ENCODE peak calls at places on chromosomes 1 and 21, in six cellular contexts. M is RWPE2, R is sigmoid colon, W is heart right ventricle, E is HCT116, P is left ventricle myocardium inferior. Y is an unnamed sample.

GRCh38 chr1:46549697-46550681 is 1.5 kb downstream of the KNCN start:
- DNase-seq in M (peak), R (no peak), W (no peak), E (no peak), P (no peak), Y (no peak)

GRCh38 chr1:60903591-60903990 is 178.8 kb upstream of the NFIA start:
- DNase-seq in M (no peak), R (peak), W (peak), E (no peak), P (peak), Y (peak)

GRCh38 chr21:26686278-26686677 is 113.2 kb upstream of the CYYR1 start:
- DNase-seq in M (no peak), R (no peak), W (no peak), E (no peak), P (no peak), Y (peak)

GRCh38 chr1:10897981-10898728 is 101.7 kb upstream of the CASZ1 start:
- DNase-seq in M (no peak), R (no peak), W (no peak), E (no peak), P (no peak), Y (no peak)

GRCh38 chr1:211169353-211169752 is 35.4 kb upstream of the KCNH1 start:
- DNase-seq in M (no peak), R (no peak), W (no peak), E (no peak), P (no peak), Y (no peak)

GRCh38 chr1:112707217-112708001 is 482 bp upstream of the RHOC start:
- DNase-seq in M (peak), R (peak), W (peak), E (peak), P (peak), Y (peak)

GRCh38 chr21:43866233-43866632 is 1.2 kb downstream of the AGPAT3 start:
- DNase-seq in M (no peak), R (peak), W (peak), E (no peak), P (peak), Y (peak)

GRCh38 chr1:159211331-159212136 is 6.9 kb downstream of the ACKR1 start:
- DNase-seq in M (no peak), R (no peak), W (no peak), E (peak), P (no peak), Y (no peak)

GRCh38 chr1:201376464-201377374 is 761 bp downstream of the TNNT2 start:
- DNase-seq in M (no peak), R (no peak), W (no peak), E (peak), P (no peak), Y (peak)

GRCh38 chr1:5099018-5099417 is 444.6 kb downstream of the AJAP1 start:
- DNase-seq in M (no peak), R (no peak), W (no peak), E (no peak), P (no peak), Y (no peak)

GRCh38 chr1:2989976-2990375 is 31.3 kb upstream of the ACTRT2 start:
- DNase-seq in M (peak), R (peak), W (no peak), E (no peak), P (peak), Y (no peak)

GRCh38 chr1:10909697-10910489 is 102.6 kb upstream of the TARDBP start:
- DNase-seq in M (no peak), R (no peak), W (no peak), E (no peak), P (peak), Y (no peak)

GRCh38 chr1:76293831-76294230 is 219.3 kb downstream of the ST6GALNAC3 start:
- DNase-seq in M (no peak), R (no peak), W (no peak), E (no peak), P (no peak), Y (no peak)

GRCh38 chr1:211474426-211474825 is 17.5 kb downstream of the RD3 start:
- DNase-seq in M (no peak), R (no peak), W (no peak), E (no peak), P (no peak), Y (no peak)

GRCh38 chr1:240691521-240692338 is 79.8 kb upstream of the GREM2 start:
- DNase-seq in M (no peak), R (peak), W (peak), E (no peak), P (no peak), Y (peak)

GRCh38 chr1:92577251-92577895 is 90.6 kb upstream of the GFI1 start:
- DNase-seq in M (no peak), R (no peak), W (peak), E (no peak), P (peak), Y (no peak)

GRCh38 chr1:7633521-7634245 is 137.4 kb upstream of the VAMP3 start:
- DNase-seq in M (no peak), R (no peak), W (no peak), E (no peak), P (no peak), Y (no peak)

GRCh38 chr1:155969377-155969791 is 9.0 kb downstream of the ARHGEF2 start:
- DNase-seq in M (no peak), R (no peak), W (no peak), E (no peak), P (no peak), Y (no peak)
- H3K4me3 ChIP-seq in M (no peak), R (no peak), W (no peak), E (no peak), P (peak), Y (no peak)

GRCh38 chr1:55503663-55504305 is 288.6 kb upstream of the USP24 start:
- DNase-seq in M (no peak), R (no peak), W (no peak), E (no peak), P (no peak), Y (no peak)

GRCh38 chr1:55505326-55505725 is 290.2 kb upstream of the USP24 start:
- DNase-seq in M (no peak), R (no peak), W (no peak), E (no peak), P (no peak), Y (no peak)

GRCh38 chr1:55507578-55507931 is 292.4 kb upstream of the USP24 start:
- DNase-seq in M (no peak), R (no peak), W (no peak), E (no peak), P (no peak), Y (no peak)

GRCh38 chr1:55504306-55504706 is 289.1 kb upstream of the USP24 start:
- DNase-seq in M (no peak), R (no peak), W (no peak), E (no peak), P (no peak), Y (no peak)

DNA sequence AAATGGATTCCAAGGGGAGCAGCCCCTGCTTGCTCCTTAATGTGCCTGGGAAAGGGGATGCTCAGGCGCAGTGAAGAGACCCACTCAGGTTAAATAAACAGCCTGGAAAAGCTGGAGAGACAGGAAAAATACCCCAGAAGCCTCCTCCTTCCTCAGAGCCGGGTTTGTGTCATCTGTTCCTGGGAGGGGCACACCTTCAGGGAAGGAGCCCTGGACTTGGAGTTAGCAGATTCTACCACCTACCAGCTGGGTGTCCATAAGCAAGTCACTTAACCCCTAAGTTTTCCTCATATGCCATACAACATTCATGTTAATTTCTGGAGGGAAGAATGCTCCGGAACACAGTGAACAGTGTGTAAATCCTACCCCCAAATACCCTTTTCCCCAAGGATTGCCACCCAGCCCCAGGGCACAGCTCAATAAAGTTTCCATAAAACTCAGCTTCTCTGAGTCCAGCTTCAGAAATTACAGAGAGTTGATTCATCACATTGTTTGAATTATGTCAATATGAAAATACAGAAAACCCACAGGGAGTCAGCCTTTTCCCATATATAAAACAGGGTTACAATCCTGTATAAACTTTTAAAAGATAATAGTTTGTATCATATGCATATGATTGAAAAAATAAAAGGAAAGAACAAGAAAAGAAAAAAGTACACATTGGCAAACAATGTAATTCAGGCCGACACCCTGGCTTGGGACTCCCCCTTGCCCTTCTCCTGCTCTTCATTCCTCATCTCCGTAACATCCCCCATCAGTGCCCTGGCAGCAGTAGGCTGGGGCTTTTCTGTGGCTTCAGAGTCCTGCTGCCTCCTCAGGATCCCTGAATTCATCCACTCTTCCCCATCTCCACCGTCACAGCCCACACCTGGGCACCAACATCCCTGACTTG is 291.8 kb upstream of the USP24 start:
- DNase-seq in M (no peak), R (no peak), W (no peak), E (no peak), P (no peak), Y (no peak)
- TF ChIP-seq CTCF in M (peak), R (no peak), W (no peak), E (no peak), P (no peak), Y (no peak)

GRCh38 chr1:16459503-16459902 is 19.0 kb downstream of the NECAP2 start:
- DNase-seq in M (no peak), R (no peak), W (no peak), E (no peak), P (peak), Y (no peak)

GRCh38 chr1:16462773-16463330 is 22.3 kb downstream of the NECAP2 start:
- DNase-seq in M (no peak), R (peak), W (no peak), E (no peak), P (no peak), Y (no peak)

GRCh38 chr1:16464917-16465625 is 24.5 kb downstream of the NECAP2 start:
- DNase-seq in M (no peak), R (no peak), W (no peak), E (no peak), P (no peak), Y (no peak)

GRCh38 chr1:16458801-16459200 is 18.3 kb downstream of the NECAP2 start:
- DNase-seq in M (no peak), R (peak), W (no peak), E (no peak), P (no peak), Y (no peak)

GRCh38 chr1:16461681-16462080 is 21.2 kb downstream of the NECAP2 start:
- DNase-seq in M (no peak), R (no peak), W (no peak), E (no peak), P (no peak), Y (no peak)
- H3K4me3 ChIP-seq in M (no peak), R (no peak), W (no peak), E (no peak), P (no peak), Y (no peak)

GRCh38 chr1:200131551-200132125 is 104.1 kb downstream of the NR5A2 start:
- DNase-seq in M (no peak), R (no peak), W (no peak), E (peak), P (no peak), Y (no peak)
- TF ChIP-seq CTCF in M (no peak), R (no peak), W (no peak), E (peak), P (no peak), Y (no peak)

Y was measured in HFF-Myc.